ENCODE peak calls at places on chromosomes 6 and 20, in six cellular contexts. O is cardiac muscle cell, X is transverse colon, S is GM13977, Z is Peyer's patch, C is left ventricle myocardium inferior. F is an unnamed sample.
A peak's percentile ranks its signal among the peaks of the same experiment; 100 is the strongest.

GRCh38 chr6:163866192-163866591 is 451.7 kb downstream of the QKI start:
- DNase-seq in Z (no peak), O (peak; percentile 26), X (no peak), S (no peak), C (no peak), F (peak; percentile 20)

GRCh38 chr6:75882734-75883133 is 133.7 kb downstream of the MYO6 start:
- DNase-seq in S (no peak), C (no peak), Z (no peak), X (no peak), O (no peak), F (no peak)

GRCh38 chr20:38810926-38811325 is 5.4 kb downstream of the PPP1R16B start:
- DNase-seq in X (no peak), O (no peak), S (no peak), C (no peak), Z (peak; percentile 31), F (no peak)

GRCh38 chr6:110188791-110189190 is 8.6 kb downstream of the CDC40 start:
- DNase-seq in X (no peak), S (no peak), O (no peak), C (no peak), Z (no peak), F (no peak)

GRCh38 chr20:48738399-48739304 is 89.1 kb downstream of the PREX1 start:
- DNase-seq in O (peak; percentile 55), Z (no peak), X (no peak), S (peak; percentile 77), C (no peak), F (no peak)

GRCh38 chr6:110366241-110366640 is 8.1 kb upstream of the METTL24 start:
- DNase-seq in X (no peak), C (no peak), Z (no peak), S (no peak), O (no peak), F (no peak)

GRCh38 chr6:84462697-84463096 is 235.3 kb upstream of the CEP162 start:
- DNase-seq in O (no peak), X (no peak), Z (no peak), S (no peak), C (no peak), F (no peak)

GRCh38 chr6:42984924-42985475 is 630 bp downstream of the PPP2R5D start:
- DNase-seq in O (peak; percentile 25), X (no peak), Z (no peak), C (no peak), S (no peak), F (peak; percentile 18)

GRCh38 chr20:47929368-47930115 is 144.3 kb upstream of the SULF2 start:
- DNase-seq in Z (no peak), C (no peak), S (no peak), X (no peak), O (peak; percentile 30), F (no peak)

GRCh38 chr6:121550491-121551010 is 115.1 kb downstream of the GJA1 start:
- DNase-seq in C (no peak), X (no peak), Z (no peak), O (no peak), S (no peak), F (no peak)

GRCh38 chr20:35489717-35490116 is 34.3 kb downstream of the CEP250 start:
- DNase-seq in C (no peak), S (no peak), X (no peak), Z (peak; percentile 24), O (no peak), F (no peak)

GRCh38 chr20:10079964-10080363 is 45.2 kb downstream of the ANKEF1 start:
- DNase-seq in C (no peak), X (no peak), O (no peak), Z (no peak), S (no peak), F (no peak)

GRCh38 chr6:20661721-20662120 is 127.5 kb downstream of the CDKAL1 start:
- DNase-seq in O (no peak), Z (no peak), C (no peak), X (no peak), S (no peak), F (no peak)

GRCh38 chr6:7058250-7058923 is 49.4 kb upstream of the RREB1 start:
- DNase-seq in S (no peak), X (peak; percentile 78), Z (peak; percentile 82), C (no peak), O (peak; percentile 34), F (no peak)

GRCh38 chr20:34891166-34892062 is 15.0 kb downstream of the ACSS2 start:
- DNase-seq in O (no peak), S (peak; percentile 42), Z (no peak), C (no peak), X (no peak), F (no peak)

GRCh38 chr6:38012573-38012972 is 193.0 kb downstream of the ZFAND3 start:
- DNase-seq in S (peak; percentile 47), Z (peak; percentile 59), O (peak; percentile 59), X (no peak), C (no peak), F (peak; percentile 15)

GRCh38 chr6:143746202-143747119 is 68.7 kb downstream of the PHACTR2 start:
- DNase-seq in X (no peak), O (peak; percentile 4), Z (no peak), S (no peak), C (no peak), F (no peak)

GRCh38 chr20:35600176-35600995 is 15.2 kb upstream of the SPAG4 start:
- DNase-seq in Z (no peak), O (no peak), C (no peak), S (peak; percentile 22), X (no peak), F (no peak)

GRCh38 chr6:132198896-132199295 is 202.4 kb downstream of the MOXD1 start:
- DNase-seq in C (no peak), O (no peak), Z (no peak), X (no peak), S (no peak), F (no peak)

GRCh38 chr6:4010682-4011081 is 68.3 kb downstream of the FAM217A start:
- DNase-seq in C (no peak), X (no peak), S (no peak), O (no peak), Z (no peak), F (no peak)

GRCh38 chr20:2385026-2385425 is 4.3 kb downstream of the TGM6 start:
- DNase-seq in C (no peak), O (no peak), S (no peak), Z (no peak), X (no peak), F (no peak)

GRCh38 chr6:22877946-22878705 is 308.8 kb downstream of the HDGFL1 start:
- DNase-seq in Z (no peak), O (no peak), X (no peak), C (no peak), S (no peak), F (no peak)

GRCh38 chr6:139518556-139519091 is 144.2 kb upstream of the CITED2 start:
- DNase-seq in O (no peak), Z (no peak), X (no peak), S (no peak), C (no peak), F (no peak)

GRCh38 chr6:37052027-37052628 is 46.7 kb downstream of the FGD2 start:
- DNase-seq in Z (no peak), X (no peak), C (no peak), O (no peak), S (no peak), F (no peak)

GRCh38 chr20:13029687-13030510 is 21.1 kb downstream of the SPTLC3 start:
- DNase-seq in O (no peak), Z (peak; percentile 68), S (no peak), X (peak; percentile 15), C (no peak), F (no peak)

GRCh38 chr6:80642452-80642851 is 536.0 kb downstream of the BCKDHB start:
- DNase-seq in Z (no peak), S (no peak), C (no peak), X (no peak), O (no peak), F (no peak)

GRCh38 chr6:166223091-166223490 is 55.4 kb upstream of the TBXT start:
- DNase-seq in Z (no peak), X (no peak), S (no peak), C (no peak), O (no peak), F (no peak)

GRCh38 chr20:25683050-25683449 is 13.6 kb downstream of the ZNF337 start:
- DNase-seq in X (no peak), Z (no peak), C (no peak), O (no peak), S (no peak), F (no peak)

GRCh38 chr20:25686081-25687077 is 10.3 kb downstream of the ZNF337 start:
- DNase-seq in Z (no peak), O (no peak), X (no peak), C (no peak), S (no peak), F (no peak)

GRCh38 chr20:25685276-25686080 is 11.2 kb downstream of the ZNF337 start:
- DNase-seq in Z (no peak), O (no peak), C (no peak), S (no peak), X (no peak), F (no peak)
- TF ChIP-seq CTCF in Z (no peak), O (no peak), C (no peak), S (peak; percentile 24), X (no peak), F (no peak)

DNA sequence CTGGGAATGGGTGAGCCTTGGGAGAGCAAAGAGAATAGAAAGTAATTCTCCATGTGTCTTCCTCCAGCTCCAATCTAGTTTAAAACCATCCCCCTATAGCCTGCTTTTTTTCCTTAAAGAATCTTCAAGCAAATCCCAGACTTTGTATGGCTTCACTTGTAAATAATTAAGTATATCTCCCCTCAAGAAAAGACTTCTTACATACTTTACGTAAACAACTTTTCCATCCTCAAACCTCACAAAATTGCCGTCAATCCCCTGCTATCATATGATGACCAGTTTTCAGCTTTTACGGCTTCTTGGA is 88.5 kb upstream of the PHACTR3 start:
- DNase-seq in O (no peak), Z (no peak), S (no peak), C (no peak), X (no peak), F (no peak)
- TF ChIP-seq CTCF in O (no peak), Z (no peak), S (no peak), C (no peak), X (no peak), F (peak; percentile 48)

DNA sequence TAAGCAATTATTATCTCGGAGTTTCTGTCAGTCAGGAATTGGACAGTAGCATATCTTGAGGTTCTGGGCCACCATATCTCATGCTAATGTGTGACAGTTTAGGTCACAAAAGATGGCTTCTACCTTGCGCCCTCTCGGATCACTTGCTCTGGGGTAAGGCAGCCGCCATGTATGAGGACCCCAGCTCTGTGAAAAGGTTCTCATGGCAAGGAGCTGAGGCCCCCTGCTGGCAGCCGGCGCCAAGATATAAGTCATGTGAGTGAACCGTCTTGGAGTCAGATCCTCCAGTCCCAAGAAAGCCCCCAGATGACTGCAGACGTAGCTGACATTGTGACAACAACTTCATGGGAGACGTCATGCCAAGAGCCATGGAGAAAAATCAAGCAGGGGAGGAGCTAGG is 670.8 kb downstream of the KIF16B start:
- DNase-seq in O (no peak), S (no peak), Z (no peak), C (no peak), X (no peak), F (peak; percentile 58)
- TF ChIP-seq CTCF in O (no peak), S (no peak), Z (no peak), C (no peak), X (no peak), F (peak; percentile 54)

DNA sequence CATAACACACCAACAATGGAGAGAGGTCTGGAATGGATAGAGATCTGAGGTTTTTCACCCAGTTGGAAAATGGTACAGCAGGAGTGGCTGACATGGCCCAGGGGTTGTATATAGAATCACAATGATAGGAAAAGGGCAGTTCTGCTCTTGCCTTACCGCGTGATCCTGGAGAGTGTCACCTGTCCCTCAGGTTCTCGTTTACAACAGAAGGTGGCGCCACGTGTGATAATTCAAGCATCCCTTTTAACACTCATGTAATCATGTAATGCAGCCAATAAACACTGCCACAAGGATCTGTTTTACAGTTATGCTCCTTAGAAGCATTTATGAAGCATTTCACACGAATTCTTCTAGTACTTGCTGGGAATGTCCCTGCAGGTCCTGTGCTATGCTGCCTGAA is 12.9 kb upstream of the WFDC2 start:
- DNase-seq in X (peak; percentile 71), Z (peak; percentile 79), O (peak; percentile 58), C (no peak), S (no peak), F (peak; percentile 60)
- TF ChIP-seq CTCF in X (peak; percentile 43), Z (no peak), O (peak; percentile 15), C (peak; percentile 32), S (peak; percentile 52), F (peak; percentile 23)

F was measured in endothelial cell.